ENCODE peak calls at places on chromosomes 16 and 17, in ten cellular contexts. W is lower leg skin, L is brain microvascular endothelial cell, A is pancreas, H is left lung, V is stomach, X is cardiac fibroblast, J is osteocyte, K is AG09309, I is progenitor cell of endocrine pancreas. U is an unnamed sample.

GRCh38 chr17:36602924-36603384 is 1.6 kb downstream of the MRM1 start:
- DNase-seq in W (no peak), L (peak), A (no peak), H (no peak), V (peak), X (peak), J (no peak), K (no peak), I (peak), U (peak)

GRCh38 chr16:65069766-65070165 is 52.1 kb downstream of the CDH11 start:
- DNase-seq in W (no peak), L (peak), A (no peak), H (no peak), V (no peak), X (peak), J (no peak), K (no peak), I (no peak), U (no peak)

GRCh38 chr16:86584071-86584685 is 5.8 kb downstream of the FOXL1 start:
- DNase-seq in W (peak), L (no peak), A (no peak), H (no peak), V (no peak), X (no peak), J (no peak), K (no peak), I (no peak), U (no peak)

GRCh38 chr17:8001976-8002645 is at the start of gene GUCY2D:
- DNase-seq in W (peak), L (no peak), A (no peak), H (no peak), V (no peak), X (no peak), J (no peak), K (no peak), I (no peak), U (peak)

GRCh38 chr16:68993885-68994284 is 111.6 kb upstream of the HAS3 start:
- DNase-seq in W (no peak), L (peak), A (no peak), H (no peak), V (no peak), X (peak), J (no peak), K (peak), I (no peak), U (no peak)

GRCh38 chr17:72456026-72456569 is 335.3 kb downstream of the SOX9 start:
- DNase-seq in W (no peak), L (peak), A (no peak), H (no peak), V (peak), X (peak), J (no peak), K (no peak), I (no peak), U (no peak)

GRCh38 chr16:27980919-27981670 is 82.4 kb downstream of the GSG1L start:
- DNase-seq in W (peak), L (no peak), A (no peak), H (no peak), V (no peak), X (no peak), J (no peak), K (no peak), I (no peak), U (no peak)

GRCh38 chr17:81337449-81337848 is 42.3 kb upstream of the SLC38A10 start:
- DNase-seq in W (no peak), L (no peak), A (peak), H (peak), V (peak), X (no peak), J (no peak), K (no peak), I (no peak), U (no peak)

GRCh38 chr17:51035436-51035835 is 85.2 kb downstream of the SPAG9 start:
- DNase-seq in W (no peak), L (peak), A (no peak), H (no peak), V (no peak), X (peak), J (no peak), K (peak), I (no peak), U (no peak)

GRCh38 chr17:80509311-80509710 is 32.9 kb upstream of the NPTX1 start:
- DNase-seq in W (no peak), L (no peak), A (no peak), H (no peak), V (no peak), X (no peak), J (no peak), K (no peak), I (no peak), U (no peak)

GRCh38 chr17:8382052-8382879 is 727 bp downstream of the RPL26 start:
- DNase-seq in W (no peak), L (no peak), A (no peak), H (no peak), V (no peak), X (no peak), J (no peak), K (no peak), I (no peak), U (no peak)

GRCh38 chr17:32240745-32241144 is 24.9 kb upstream of the RHBDL3 start:
- DNase-seq in W (peak), L (peak), A (no peak), H (no peak), V (no peak), X (peak), J (no peak), K (no peak), I (no peak), U (no peak)

GRCh38 chr17:49280061-49280460 is 49.5 kb upstream of the PHOSPHO1 start:
- DNase-seq in W (peak), L (no peak), A (no peak), H (no peak), V (no peak), X (no peak), J (no peak), K (no peak), I (no peak), U (no peak)

GRCh38 chr17:33949100-33949499 is 306.0 kb upstream of the CCL2 start:
- DNase-seq in W (peak), L (no peak), A (no peak), H (no peak), V (no peak), X (no peak), J (no peak), K (no peak), I (peak), U (no peak)

GRCh38 chr16:586047-586644 is 3.7 kb upstream of the RAB40C start:
- DNase-seq in W (no peak), L (no peak), A (no peak), H (no peak), V (no peak), X (peak), J (no peak), K (no peak), I (no peak), U (no peak)

GRCh38 chr17:27554152-27554551 is 76.8 kb upstream of the LGALS9 start:
- DNase-seq in W (no peak), L (no peak), A (no peak), H (no peak), V (no peak), X (peak), J (no peak), K (no peak), I (no peak), U (no peak)

GRCh38 chr17:47310186-47310733 is 13.5 kb upstream of the EFCAB13 start:
- DNase-seq in W (peak), L (no peak), A (no peak), H (no peak), V (no peak), X (no peak), J (no peak), K (no peak), I (no peak), U (no peak)

GRCh38 chr16:57061084-57061905 is 31.1 kb upstream of the CPNE2 start:
- DNase-seq in W (peak), L (no peak), A (no peak), H (peak), V (peak), X (peak), J (no peak), K (no peak), I (no peak), U (no peak)

GRCh38 chr16:49652441-49653175 is 203.3 kb downstream of the ZNF423 start:
- DNase-seq in W (no peak), L (peak), A (no peak), H (no peak), V (no peak), X (peak), J (no peak), K (peak), I (no peak), U (no peak)

GRCh38 chr17:32490101-32490482 is 3.3 kb downstream of the CDK5R1 start:
- DNase-seq in W (no peak), L (no peak), A (no peak), H (no peak), V (no peak), X (no peak), J (no peak), K (no peak), I (no peak), U (no peak)

GRCh38 chr17:64732336-64733006 is 70.4 kb upstream of the SMURF2 start:
- DNase-seq in W (peak), L (peak), A (no peak), H (no peak), V (no peak), X (peak), J (no peak), K (no peak), I (no peak), U (no peak)

GRCh38 chr17:75587718-75588545 is at the start of gene MYO15B:
- DNase-seq in W (peak), L (no peak), A (peak), H (peak), V (peak), X (no peak), J (no peak), K (no peak), I (peak), U (peak)

GRCh38 chr16:67431077-67431804 is at the start of gene HSD11B2:
- DNase-seq in W (peak), L (no peak), A (peak), H (peak), V (peak), X (peak), J (peak), K (no peak), I (peak), U (peak)

GRCh38 chr16:46830417-46830901 is 521 bp downstream of the C16orf87 start:
- DNase-seq in W (peak), L (no peak), A (peak), H (peak), V (peak), X (peak), J (peak), K (no peak), I (no peak), U (no peak)

GRCh38 chr17:18008496-18009268 is 30.3 kb downstream of the ATPAF2 start:
- DNase-seq in W (no peak), L (peak), A (no peak), H (no peak), V (no peak), X (peak), J (no peak), K (peak), I (no peak), U (no peak)

GRCh38 chr16:3836641-3837040 is 43.9 kb downstream of the CREBBP start:
- DNase-seq in W (no peak), L (no peak), A (no peak), H (no peak), V (no peak), X (peak), J (no peak), K (no peak), I (no peak), U (no peak)

GRCh38 chr17:66275651-66276050 is 26.8 kb upstream of the PRKCA start:
- DNase-seq in W (no peak), L (peak), A (no peak), H (no peak), V (peak), X (peak), J (no peak), K (peak), I (no peak), U (no peak)

GRCh38 chr17:6752068-6752909 is 3.6 kb upstream of the XAF1 start:
- DNase-seq in W (no peak), L (peak), A (no peak), H (peak), V (no peak), X (peak), J (no peak), K (peak), I (no peak), U (no peak)

GRCh38 chr17:76032073-76032779 is 5.1 kb upstream of the EVPL start:
- DNase-seq in W (no peak), L (no peak), A (no peak), H (no peak), V (no peak), X (no peak), J (no peak), K (no peak), I (no peak), U (no peak)

GRCh38 chr16:1378804-1379053 is 27.0 kb downstream of the GNPTG start:
- DNase-seq in W (no peak), L (no peak), A (no peak), H (no peak), V (no peak), X (no peak), J (no peak), K (no peak), I (no peak), U (no peak)

GRCh38 chr16:1470543-1471251 is 4.1 kb downstream of the CLCN7 start:
- DNase-seq in W (no peak), L (peak), A (peak), H (peak), V (no peak), X (peak), J (no peak), K (no peak), I (no peak), U (no peak)

GRCh38 chr17:38465420-38466345 is 37.4 kb downstream of the ARHGAP23 start:
- DNase-seq in W (peak), L (no peak), A (no peak), H (no peak), V (peak), X (peak), J (no peak), K (no peak), I (no peak), U (peak)

GRCh38 chr16:65546353-65546791 is 424.5 kb upstream of the CDH11 start:
- DNase-seq in W (no peak), L (no peak), A (no peak), H (no peak), V (no peak), X (no peak), J (no peak), K (peak), I (no peak), U (no peak)

GRCh38 chr16:66440970-66441369 is 13.9 kb downstream of the BEAN1 start:
- DNase-seq in W (peak), L (no peak), A (no peak), H (no peak), V (no peak), X (no peak), J (no peak), K (no peak), I (no peak), U (no peak)

GRCh38 chr16:89828199-89828869 is at the start of gene SPIRE2:
- DNase-seq in W (no peak), L (peak), A (peak), H (peak), V (peak), X (peak), J (peak), K (peak), I (peak), U (peak)

DNA sequence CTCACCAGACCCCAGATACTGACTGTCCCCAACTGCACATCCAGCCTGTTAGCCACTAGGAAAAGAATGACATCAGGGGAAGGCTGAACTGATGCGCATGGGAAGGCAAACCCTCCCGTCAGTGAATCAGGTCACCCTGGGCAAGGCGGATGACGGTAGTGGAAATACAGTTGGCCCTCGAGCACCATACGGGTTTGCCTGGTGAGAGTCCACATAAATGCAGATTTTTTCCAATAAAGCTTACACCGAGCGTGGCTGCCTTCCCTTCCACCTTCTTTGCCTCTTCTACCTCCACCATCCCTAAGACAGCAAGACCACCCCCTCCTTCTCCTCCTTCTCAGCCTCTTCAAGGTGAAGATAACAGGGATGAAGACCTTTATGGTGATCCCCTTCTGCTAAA is 236.1 kb upstream of the TNRC6C start:
- DNase-seq in W (peak), L (no peak), A (no peak), H (no peak), V (no peak), X (no peak), J (peak), K (no peak), I (no peak), U (no peak)
- TF ChIP-seq CTCF in W (no peak), L (no peak), A (no peak), H (no peak), V (no peak), X (no peak), J (no peak), K (no peak), I (no peak), U (no peak)

GRCh38 chr17:63700528-63701441 is 860 bp upstream of the LIMD2 start:
- DNase-seq in W (peak), L (peak), A (peak), H (peak), V (peak), X (peak), J (no peak), K (no peak), I (no peak), U (peak)
- TF ChIP-seq CTCF in W (no peak), L (peak), A (no peak), H (no peak), V (no peak), X (no peak), J (peak), K (no peak), I (peak), U (peak)

GRCh38 chr16:12340151-12340733 is 363.7 kb downstream of the SNX29 start:
- DNase-seq in W (no peak), L (peak), A (peak), H (no peak), V (peak), X (peak), J (no peak), K (no peak), I (peak), U (peak)
- TF ChIP-seq CTCF in W (no peak), L (peak), A (peak), H (peak), V (peak), X (peak), J (peak), K (peak), I (peak), U (peak)

DNA sequence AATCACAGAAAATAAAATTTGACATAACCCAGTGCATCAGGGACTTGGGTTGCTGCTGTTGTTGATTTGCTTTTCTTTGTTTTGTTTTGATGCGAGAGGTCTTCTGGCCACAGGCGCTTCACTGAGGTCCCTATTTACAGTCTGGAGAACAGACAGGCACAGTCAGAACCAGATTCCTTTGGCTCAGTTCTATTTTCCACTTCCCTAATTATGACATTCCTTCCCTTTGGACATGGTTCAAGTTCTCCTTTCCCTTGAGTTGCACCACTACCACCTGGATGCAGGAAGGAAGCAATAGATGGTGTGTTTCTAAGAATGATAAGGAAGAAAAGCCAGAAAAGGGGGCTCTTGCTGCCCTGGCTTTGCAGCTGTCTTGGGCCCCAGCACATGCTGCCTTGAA is 160.7 kb downstream of the MAF start:
- DNase-seq in W (no peak), L (no peak), A (no peak), H (no peak), V (no peak), X (no peak), J (peak), K (no peak), I (no peak), U (no peak)
- TF ChIP-seq CTCF in W (no peak), L (no peak), A (no peak), H (no peak), V (no peak), X (no peak), J (no peak), K (no peak), I (no peak), U (no peak)

DNA sequence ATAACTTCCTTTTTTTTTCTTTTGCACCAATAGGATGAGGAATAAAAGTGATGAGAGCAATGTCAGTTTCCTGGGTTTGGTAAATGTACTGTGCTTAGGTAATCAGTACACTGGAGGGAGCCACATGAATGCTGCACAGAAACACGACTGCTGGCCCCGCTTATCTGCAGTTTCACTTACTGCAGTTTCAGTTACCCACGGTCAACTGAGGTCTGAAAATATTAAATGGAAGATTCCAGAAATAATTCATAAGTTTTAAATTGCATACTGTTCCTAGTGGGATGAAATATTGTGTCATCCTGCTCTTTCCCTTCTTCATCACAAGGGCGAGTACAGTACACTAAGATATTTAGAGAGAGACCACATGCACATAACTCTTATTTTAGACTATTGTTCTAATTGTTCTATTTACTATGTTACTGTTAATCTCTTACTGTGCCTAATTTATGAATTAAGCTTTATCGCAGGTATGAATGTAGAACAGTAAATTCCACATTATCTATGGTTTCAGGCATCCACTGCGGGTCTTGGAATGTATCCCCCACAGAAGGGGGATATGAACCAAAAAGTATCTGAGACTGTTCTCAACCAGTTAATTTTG is 6.4 kb upstream of the LGALS3BP start:
- DNase-seq in W (no peak), L (peak), A (no peak), H (no peak), V (peak), X (peak), J (no peak), K (no peak), I (no peak), U (no peak)
- TF ChIP-seq CTCF in W (no peak), L (peak), A (no peak), H (no peak), V (no peak), X (peak), J (peak), K (peak), I (peak), U (peak)

DNA sequence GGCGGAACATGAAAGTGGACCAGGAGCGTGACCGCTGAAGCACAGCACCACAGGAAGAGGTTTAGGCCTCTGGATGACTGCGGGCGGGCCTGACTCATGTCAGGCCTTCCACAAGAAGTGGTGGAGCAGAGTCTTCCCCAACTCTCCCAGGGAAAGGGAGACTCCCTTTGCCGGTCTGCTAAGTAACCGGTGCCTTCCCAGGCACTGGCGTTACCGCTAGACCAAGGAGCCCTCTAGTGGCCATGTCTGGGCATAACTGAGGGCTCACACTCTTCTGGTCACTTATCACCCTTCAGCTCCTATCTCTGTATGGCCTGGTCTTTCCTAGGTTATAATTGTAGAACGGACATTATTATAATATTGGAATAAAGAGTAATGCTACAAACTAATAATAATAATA is 1931.9 kb downstream of the TP53TG3F start:
- DNase-seq in W (no peak), L (peak), A (peak), H (no peak), V (no peak), X (peak), J (no peak), K (peak), I (no peak), U (no peak)
- TF ChIP-seq CTCF in W (no peak), L (peak), A (peak), H (peak), V (peak), X (peak), J (peak), K (peak), I (peak), U (peak)